ENCODE peak calls at places on chromosomes 5 and 9, in nine cellular contexts. L is neuronal stem cell; F is AG20443; Y is cardiac muscle cell; K is GM10248; H is HL-60; P is HT-29; N is colonic mucosa; B is activated CD4-positive, CD25-positive, alpha-beta regulatory T cell. Z is an unnamed sample.

GRCh38 chr5:150454492-150455229 is 5.1 kb upstream of the RPS14 start:
- DNase-seq in F (no peak), K (no peak), H (no peak), L (no peak), N (no peak), Y (no peak), B (no peak), P (no peak), Z (no peak)

GRCh38 chr9:132293145-132293721 is 61.6 kb downstream of the SETX start:
- DNase-seq in B (no peak), H (no peak), N (no peak), P (no peak), L (no peak), Y (no peak), K (no peak), F (no peak), Z (no peak)

GRCh38 chr5:167295686-167296015 is 995.8 kb upstream of the WWC1 start:
- DNase-seq in B (no peak), N (no peak), F (peak), P (no peak), L (no peak), K (no peak), H (no peak), Y (no peak), Z (no peak)

GRCh38 chr5:61357745-61358144 is 25.7 kb downstream of the ZSWIM6 start:
- DNase-seq in K (no peak), F (no peak), H (no peak), B (no peak), P (no peak), Y (no peak), L (no peak), N (no peak), Z (no peak)

GRCh38 chr9:89149726-89150125 is 28.9 kb downstream of the SHC3 start:
- DNase-seq in N (no peak), Y (no peak), H (no peak), K (no peak), F (peak), L (no peak), P (no peak), B (no peak), Z (peak)

GRCh38 chr9:131744171-131744714 is 4.4 kb upstream of the RAPGEF1 start:
- DNase-seq in K (no peak), B (no peak), P (no peak), L (no peak), H (peak), N (no peak), Y (no peak), F (no peak), Z (no peak)

GRCh38 chr9:99051851-99052250 is 53.1 kb upstream of the TGFBR1 start:
- DNase-seq in N (no peak), L (no peak), Y (no peak), F (no peak), B (no peak), H (no peak), P (no peak), K (no peak), Z (no peak)

GRCh38 chr9:137160716-137161557 is 8.9 kb downstream of the LRRC26 start:
- DNase-seq in P (no peak), B (no peak), H (no peak), F (no peak), Y (no peak), N (no peak), L (no peak), K (no peak), Z (no peak)